ENCODE peak calls at places on chromosomes 16 and 17, in four cellular contexts. One of them, this sample, is unnamed.
A peak's percentile ranks its signal among the peaks of the same experiment; 100 is the strongest.

GRCh38 chr17:81370304-81370703 is 25.0 kb upstream of the BAHCC1 start:
- DNase-seq in AG04450: no peak
- DNase-seq in RWPE1: no peak
- DNase-seq in breast epithelium: no peak
- DNase-seq in this sample: no peak

GRCh38 chr17:21089145-21089544 is 37.6 kb upstream of the DHRS7B start:
- DNase-seq in AG04450: no peak
- DNase-seq in RWPE1: peak; percentile 15
- DNase-seq in breast epithelium: no peak
- DNase-seq in this sample: no peak

GRCh38 chr17:34620458-34620857 is 41.1 kb downstream of the TMEM132E start:
- DNase-seq in breast epithelium: no peak
- DNase-seq in RWPE1: no peak
- DNase-seq in AG04450: no peak
- DNase-seq in this sample: no peak

GRCh38 chr17:16977932-16978331 is 6.0 kb upstream of the TNFRSF13B start:
- DNase-seq in AG04450: no peak
- DNase-seq in breast epithelium: no peak
- DNase-seq in RWPE1: no peak
- DNase-seq in this sample: no peak

GRCh38 chr17:52762147-52762793 is 603.8 kb upstream of the CA10 start:
- DNase-seq in RWPE1: no peak
- DNase-seq in breast epithelium: no peak
- DNase-seq in AG04450: no peak
- DNase-seq in this sample: no peak

GRCh38 chr17:79980246-79981043 is 55.2 kb downstream of the TBC1D16 start:
- DNase-seq in breast epithelium: peak; percentile 42
- DNase-seq in RWPE1: no peak
- DNase-seq in AG04450: no peak
- DNase-seq in this sample: no peak

GRCh38 chr17:83064021-83064731 is 15.2 kb upstream of the METRNL start:
- DNase-seq in AG04450: no peak
- DNase-seq in breast epithelium: peak; percentile 50
- DNase-seq in RWPE1: no peak
- DNase-seq in this sample: no peak

GRCh38 chr17:62671553-62671952 is 44.1 kb downstream of the MRC2 start:
- DNase-seq in breast epithelium: no peak
- DNase-seq in RWPE1: peak; percentile 82
- DNase-seq in AG04450: no peak
- DNase-seq in this sample: no peak

GRCh38 chr17:6365187-6365943 is 69.6 kb downstream of the AIPL1 start:
- DNase-seq in breast epithelium: no peak
- DNase-seq in AG04450: peak; percentile 57
- DNase-seq in RWPE1: peak; percentile 64
- DNase-seq in this sample: no peak

GRCh38 chr16:67951485-67951884 is 7.6 kb upstream of the LCAT start:
- DNase-seq in breast epithelium: no peak
- DNase-seq in RWPE1: no peak
- DNase-seq in AG04450: no peak
- DNase-seq in this sample: no peak

GRCh38 chr17:49527927-49528651 is 33.0 kb downstream of the NGFR start:
- DNase-seq in breast epithelium: peak; percentile 27
- DNase-seq in RWPE1: no peak
- DNase-seq in AG04450: no peak
- DNase-seq in this sample: no peak

GRCh38 chr17:42407289-42407836 is 15.7 kb downstream of the CAVIN1 start:
- DNase-seq in AG04450: no peak
- DNase-seq in breast epithelium: peak; percentile 90
- DNase-seq in RWPE1: peak; percentile 89
- DNase-seq in this sample: no peak

GRCh38 chr17:62898239-62898864 is 67.7 kb upstream of the TANC2 start:
- DNase-seq in RWPE1: no peak
- DNase-seq in breast epithelium: no peak
- DNase-seq in AG04450: no peak
- DNase-seq in this sample: no peak

GRCh38 chr16:63361032-63361624 is 1324.9 kb upstream of the CDH8 start:
- DNase-seq in RWPE1: peak; percentile 27
- DNase-seq in breast epithelium: no peak
- DNase-seq in AG04450: peak; percentile 20
- DNase-seq in this sample: peak; percentile 44

GRCh38 chr17:1643999-1644492 is 1.5 kb downstream of the SCARF1 start:
- DNase-seq in breast epithelium: no peak
- DNase-seq in RWPE1: no peak
- DNase-seq in AG04450: no peak
- DNase-seq in this sample: no peak

GRCh38 chr17:77365584-77366186 is 224.9 kb downstream of the SEC14L1 start:
- DNase-seq in AG04450: peak; percentile 66
- DNase-seq in RWPE1: peak; percentile 48
- DNase-seq in breast epithelium: peak; percentile 92
- DNase-seq in this sample: no peak

GRCh38 chr16:19093631-19094541 is 19.9 kb upstream of the ITPRIPL2 start:
- DNase-seq in AG04450: no peak
- DNase-seq in RWPE1: no peak
- DNase-seq in breast epithelium: no peak
- DNase-seq in this sample: no peak

GRCh38 chr17:29096094-29096493 is 53.2 kb downstream of the PIPOX start:
- DNase-seq in RWPE1: no peak
- DNase-seq in AG04450: no peak
- DNase-seq in breast epithelium: no peak
- DNase-seq in this sample: no peak

GRCh38 chr17:58200024-58200633 is 7.6 kb downstream of the EPX start:
- DNase-seq in AG04450: no peak
- DNase-seq in breast epithelium: no peak
- DNase-seq in RWPE1: peak; percentile 33
- DNase-seq in this sample: peak; percentile 36

GRCh38 chr17:50055426-50056216 is at the start of gene ITGA3:
- DNase-seq in AG04450: no peak
- DNase-seq in RWPE1: peak; percentile 88
- DNase-seq in breast epithelium: peak; percentile 84
- DNase-seq in this sample: peak; percentile 81

GRCh38 chr17:2398655-2399571 is 1.9 kb downstream of the MNT start:
- DNase-seq in breast epithelium: no peak
- DNase-seq in AG04450: no peak
- DNase-seq in RWPE1: peak; percentile 62
- DNase-seq in this sample: peak; percentile 72

GRCh38 chr16:19168173-19169080 is at the start of gene SYT17:
- DNase-seq in AG04450: no peak
- DNase-seq in RWPE1: peak; percentile 35
- DNase-seq in breast epithelium: no peak
- DNase-seq in this sample: peak; percentile 21

GRCh38 chr17:65092262-65092661 is 35.7 kb upstream of the GNA13 start:
- DNase-seq in breast epithelium: no peak
- DNase-seq in RWPE1: no peak
- DNase-seq in AG04450: no peak
- DNase-seq in this sample: no peak

GRCh38 chr16:77674888-77675287 is 47.4 kb upstream of the NUDT7 start:
- DNase-seq in RWPE1: no peak
- DNase-seq in AG04450: peak; percentile 56
- DNase-seq in breast epithelium: no peak
- DNase-seq in this sample: no peak

GRCh38 chr17:31140127-31140526 is 45.4 kb downstream of the NF1 start:
- DNase-seq in RWPE1: no peak
- DNase-seq in breast epithelium: no peak
- DNase-seq in AG04450: no peak
- DNase-seq in this sample: no peak

GRCh38 chr17:37488009-37488604 is 1.6 kb upstream of the DUSP14 start:
- DNase-seq in RWPE1: peak; percentile 77
- DNase-seq in breast epithelium: no peak
- DNase-seq in AG04450: peak; percentile 93
- DNase-seq in this sample: no peak

GRCh38 chr17:78774456-78774855 is 7.6 kb downstream of the CYTH1 start:
- DNase-seq in AG04450: no peak
- DNase-seq in RWPE1: no peak
- DNase-seq in breast epithelium: no peak
- DNase-seq in this sample: no peak
- H3K27ac ChIP-seq in AG04450: no peak overlapping the region
- H3K27ac ChIP-seq in RWPE1: peak overlapping the region; percentile 78
- H3K27ac ChIP-seq in breast epithelium: peak overlapping the region; percentile 76
- H3K27ac ChIP-seq in this sample: no peak overlapping the region

GRCh38 chr17:39739885-39740356 is 2.2 kb downstream of the GRB7 start:
- DNase-seq in breast epithelium: no peak
- DNase-seq in RWPE1: peak; percentile 54
- DNase-seq in AG04450: no peak
- DNase-seq in this sample: no peak
- H3K27ac ChIP-seq in breast epithelium: peak overlapping the region; percentile 99
- H3K27ac ChIP-seq in RWPE1: peak overlapping the region; percentile 95
- H3K27ac ChIP-seq in AG04450: no peak overlapping the region
- H3K27ac ChIP-seq in this sample: no peak overlapping the region

DNA sequence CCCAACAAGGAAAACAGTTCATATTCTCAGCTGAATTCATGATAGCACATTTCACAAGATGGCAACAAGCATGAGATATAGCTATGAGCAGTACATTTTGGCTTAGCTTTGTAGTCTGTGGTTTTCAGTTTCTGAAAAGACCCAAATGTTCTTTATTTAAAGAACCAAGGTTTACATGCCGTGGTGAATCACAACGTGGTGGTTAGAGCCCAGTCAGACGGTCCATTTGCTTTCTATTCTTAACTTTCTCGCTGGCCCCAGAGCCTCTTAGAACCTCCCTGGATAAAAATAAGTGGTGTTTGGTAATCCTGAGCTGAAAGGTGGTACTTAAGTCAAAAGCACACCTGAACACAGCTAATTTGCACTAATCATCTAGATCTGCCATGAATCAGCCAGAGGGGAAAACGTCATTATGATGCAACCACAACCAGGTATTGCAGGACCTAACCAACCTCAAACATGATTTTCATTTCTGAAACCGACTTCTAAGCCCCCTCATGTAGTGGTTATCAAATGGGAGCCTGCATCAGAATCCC is 18.6 kb upstream of the HAPSTR1 start:
- DNase-seq in RWPE1: peak; percentile 42
- DNase-seq in breast epithelium: no peak
- DNase-seq in AG04450: peak; percentile 83
- DNase-seq in this sample: no peak
- H3K27ac ChIP-seq in RWPE1: peak overlapping the region; percentile 65
- H3K27ac ChIP-seq in breast epithelium: no peak overlapping the region
- H3K27ac ChIP-seq in AG04450: peak overlapping the region; percentile 87
- H3K27ac ChIP-seq in this sample: no peak overlapping the region

DNA sequence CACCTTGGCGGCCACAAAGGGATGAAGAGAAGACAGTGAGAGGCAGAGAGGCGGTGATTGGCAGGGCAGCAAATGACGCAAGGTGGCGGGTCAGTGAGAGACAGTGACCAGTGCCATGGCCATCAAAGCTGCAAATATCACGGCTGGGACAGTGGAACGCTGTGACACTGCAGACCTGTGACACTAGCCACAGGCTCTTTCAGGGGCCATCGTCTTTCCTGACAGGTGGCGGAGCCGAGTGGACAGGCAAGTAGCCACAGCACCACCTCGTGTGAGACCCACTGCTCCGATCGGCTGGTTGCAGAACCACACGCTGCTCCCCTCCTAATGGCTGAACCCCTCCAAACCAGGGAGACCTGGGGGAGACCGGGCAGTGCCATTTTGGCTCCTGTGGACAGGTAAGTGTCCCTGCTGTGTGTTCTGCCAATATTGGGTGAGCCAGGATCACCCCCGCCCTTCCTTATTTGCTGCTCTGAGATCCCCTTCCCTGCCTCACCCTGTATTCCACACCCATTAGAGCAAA is 7.9 kb upstream of the ZNF778 start:
- DNase-seq in breast epithelium: no peak
- DNase-seq in RWPE1: no peak
- DNase-seq in AG04450: no peak
- DNase-seq in this sample: no peak
- H3K27ac ChIP-seq in breast epithelium: no peak overlapping the region
- H3K27ac ChIP-seq in RWPE1: no peak overlapping the region
- H3K27ac ChIP-seq in AG04450: no peak overlapping the region
- H3K27ac ChIP-seq in this sample: no peak overlapping the region